ENCODE peak calls at places on chromosomes 3 and 15, in ten cellular contexts. One of them, this sample, is unnamed.

GRCh38 chr3:54970895-54971294 is 43.0 kb upstream of the LRTM1 start:
- DNase-seq in neural progenitor cell: no peak
- DNase-seq in HL-60: no peak
- DNase-seq in fibroblast of the aortic adventitia: peak
- DNase-seq in endothelial cell: no peak
- DNase-seq in fibroblast of villous mesenchyme: no peak
- DNase-seq in AG04450: no peak
- DNase-seq in nephron progenitor cell: no peak
- DNase-seq in pancreas: no peak
- DNase-seq in activated B cell treated with CpG ODN at 0.5 μM for 24 hours: no peak
- DNase-seq in this sample: no peak

GRCh38 chr15:72078887-72079286 is 39.1 kb downstream of the MYO9A start:
- DNase-seq in neural progenitor cell: no peak
- DNase-seq in activated B cell treated with CpG ODN at 0.5 μM for 24 hours: no peak
- DNase-seq in HL-60: no peak
- DNase-seq in pancreas: no peak
- DNase-seq in endothelial cell: no peak
- DNase-seq in fibroblast of the aortic adventitia: no peak
- DNase-seq in fibroblast of villous mesenchyme: no peak
- DNase-seq in nephron progenitor cell: no peak
- DNase-seq in AG04450: no peak
- DNase-seq in this sample: no peak

GRCh38 chr3:128922804-128923459 is 43.5 kb downstream of the ACAD9 start:
- DNase-seq in neural progenitor cell: no peak
- DNase-seq in pancreas: no peak
- DNase-seq in fibroblast of villous mesenchyme: no peak
- DNase-seq in activated B cell treated with CpG ODN at 0.5 μM for 24 hours: no peak
- DNase-seq in AG04450: no peak
- DNase-seq in nephron progenitor cell: no peak
- DNase-seq in endothelial cell: no peak
- DNase-seq in fibroblast of the aortic adventitia: no peak
- DNase-seq in HL-60: no peak
- DNase-seq in this sample: no peak

GRCh38 chr3:12898290-12898979 is 57.1 kb upstream of the RPL32 start:
- DNase-seq in activated B cell treated with CpG ODN at 0.5 μM for 24 hours: no peak
- DNase-seq in neural progenitor cell: no peak
- DNase-seq in fibroblast of villous mesenchyme: no peak
- DNase-seq in HL-60: no peak
- DNase-seq in fibroblast of the aortic adventitia: no peak
- DNase-seq in nephron progenitor cell: no peak
- DNase-seq in AG04450: no peak
- DNase-seq in pancreas: no peak
- DNase-seq in endothelial cell: no peak
- DNase-seq in this sample: no peak

GRCh38 chr15:43370310-43370974 is 401 bp downstream of the ZSCAN29 start:
- DNase-seq in pancreas: no peak
- DNase-seq in nephron progenitor cell: peak
- DNase-seq in neural progenitor cell: peak
- DNase-seq in fibroblast of villous mesenchyme: peak
- DNase-seq in activated B cell treated with CpG ODN at 0.5 μM for 24 hours: no peak
- DNase-seq in endothelial cell: peak
- DNase-seq in HL-60: no peak
- DNase-seq in AG04450: no peak
- DNase-seq in fibroblast of the aortic adventitia: peak
- DNase-seq in this sample: peak

GRCh38 chr3:56787784-56788256 is 13.9 kb downstream of the ARHGEF3 start:
- DNase-seq in HL-60: no peak
- DNase-seq in pancreas: no peak
- DNase-seq in AG04450: no peak
- DNase-seq in endothelial cell: no peak
- DNase-seq in nephron progenitor cell: no peak
- DNase-seq in fibroblast of villous mesenchyme: no peak
- DNase-seq in fibroblast of the aortic adventitia: no peak
- DNase-seq in neural progenitor cell: no peak
- DNase-seq in activated B cell treated with CpG ODN at 0.5 μM for 24 hours: no peak
- DNase-seq in this sample: no peak

GRCh38 chr3:195754141-195754540 is 33.4 kb downstream of the MUC20 start:
- DNase-seq in activated B cell treated with CpG ODN at 0.5 μM for 24 hours: no peak
- DNase-seq in neural progenitor cell: no peak
- DNase-seq in AG04450: no peak
- DNase-seq in fibroblast of the aortic adventitia: no peak
- DNase-seq in pancreas: no peak
- DNase-seq in HL-60: no peak
- DNase-seq in nephron progenitor cell: no peak
- DNase-seq in fibroblast of villous mesenchyme: no peak
- DNase-seq in endothelial cell: no peak
- DNase-seq in this sample: no peak

GRCh38 chr3:182182531-182182968 is 470.8 kb downstream of the SOX2 start:
- DNase-seq in activated B cell treated with CpG ODN at 0.5 μM for 24 hours: no peak
- DNase-seq in neural progenitor cell: no peak
- DNase-seq in fibroblast of villous mesenchyme: no peak
- DNase-seq in nephron progenitor cell: no peak
- DNase-seq in fibroblast of the aortic adventitia: no peak
- DNase-seq in pancreas: no peak
- DNase-seq in endothelial cell: no peak
- DNase-seq in AG04450: no peak
- DNase-seq in HL-60: no peak
- DNase-seq in this sample: no peak

DNA sequence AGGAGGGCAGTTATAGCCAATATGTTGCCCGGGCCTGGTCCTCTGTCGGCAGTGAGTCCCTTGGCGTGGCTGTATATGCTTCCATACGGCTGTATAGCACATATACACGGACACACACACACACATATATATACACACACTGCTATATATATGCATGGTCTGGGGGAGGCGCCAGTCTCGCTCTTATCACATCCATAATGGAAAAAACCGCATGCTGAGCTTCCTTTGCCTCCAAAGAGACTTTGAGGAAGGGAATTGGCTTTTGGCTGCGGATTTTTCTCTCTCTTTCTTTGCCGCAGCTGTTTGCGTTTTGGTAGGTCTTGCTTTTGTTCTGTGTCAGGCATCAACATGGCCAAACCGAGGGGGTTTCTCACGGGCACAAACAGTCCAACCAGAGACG is 11.3 kb upstream of the TMEM115 start:
- DNase-seq in nephron progenitor cell: no peak
- DNase-seq in fibroblast of the aortic adventitia: no peak
- DNase-seq in AG04450: no peak
- DNase-seq in endothelial cell: peak
- DNase-seq in HL-60: no peak
- DNase-seq in activated B cell treated with CpG ODN at 0.5 μM for 24 hours: no peak
- DNase-seq in fibroblast of villous mesenchyme: peak
- DNase-seq in pancreas: no peak
- DNase-seq in neural progenitor cell: peak
- DNase-seq in this sample: no peak
- TF ChIP-seq CTCF in nephron progenitor cell: no peak
- TF ChIP-seq CTCF in fibroblast of the aortic adventitia: no peak
- TF ChIP-seq CTCF in AG04450: peak
- TF ChIP-seq CTCF in endothelial cell: no peak
- TF ChIP-seq CTCF in HL-60: peak
- TF ChIP-seq CTCF in activated B cell treated with CpG ODN at 0.5 μM for 24 hours: no peak
- TF ChIP-seq CTCF in fibroblast of villous mesenchyme: no peak
- TF ChIP-seq CTCF in pancreas: no peak
- TF ChIP-seq CTCF in neural progenitor cell: peak
- TF ChIP-seq CTCF in this sample: no peak

DNA sequence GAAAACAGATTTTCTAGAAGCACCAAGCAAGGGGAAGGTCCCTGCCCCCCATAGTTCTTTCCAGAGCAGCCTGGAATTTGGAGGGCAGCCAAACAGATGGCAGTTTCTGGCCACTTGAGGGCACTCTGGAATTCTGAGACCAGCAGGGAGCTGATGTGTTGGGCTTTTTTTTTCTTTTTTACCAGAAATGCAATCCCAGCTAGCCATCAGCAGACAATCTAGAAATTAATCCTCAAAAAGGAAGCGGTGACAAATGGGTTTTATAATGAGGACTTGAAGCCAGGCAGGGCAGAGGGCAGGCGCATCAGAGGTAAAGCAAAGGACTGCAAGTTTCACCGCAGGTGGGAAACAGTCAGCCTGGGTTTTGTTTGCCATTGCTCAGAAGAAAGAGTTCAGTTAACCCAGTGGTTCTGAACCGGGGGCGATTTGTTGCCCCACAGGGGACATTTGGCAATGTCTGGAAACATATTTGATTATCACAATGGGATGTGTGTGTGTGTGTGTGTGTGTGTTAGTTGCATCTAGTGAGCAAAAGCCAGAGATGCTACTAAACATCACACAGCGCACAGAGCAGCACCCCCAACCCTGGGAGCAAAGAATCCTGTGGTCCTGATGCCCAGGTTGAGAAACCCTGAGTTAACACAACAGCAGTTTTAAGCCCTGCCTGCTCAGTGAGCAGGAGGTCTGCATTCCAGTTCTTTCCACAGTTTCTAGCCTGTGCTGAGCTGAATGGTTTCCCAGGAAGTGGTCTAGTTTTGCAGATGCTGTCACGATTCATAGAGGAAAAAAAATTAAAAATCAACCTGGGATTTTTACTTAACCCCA is 170.8 kb upstream of the PROK2 start:
- DNase-seq in fibroblast of the aortic adventitia: peak
- DNase-seq in endothelial cell: peak
- DNase-seq in fibroblast of villous mesenchyme: peak
- DNase-seq in AG04450: peak
- DNase-seq in pancreas: peak
- DNase-seq in neural progenitor cell: peak
- DNase-seq in nephron progenitor cell: peak
- DNase-seq in activated B cell treated with CpG ODN at 0.5 μM for 24 hours: no peak
- DNase-seq in HL-60: no peak
- DNase-seq in this sample: peak
- TF ChIP-seq CTCF in fibroblast of the aortic adventitia: peak
- TF ChIP-seq CTCF in endothelial cell: peak
- TF ChIP-seq CTCF in fibroblast of villous mesenchyme: peak
- TF ChIP-seq CTCF in AG04450: peak
- TF ChIP-seq CTCF in pancreas: peak
- TF ChIP-seq CTCF in neural progenitor cell: peak
- TF ChIP-seq CTCF in nephron progenitor cell: peak
- TF ChIP-seq CTCF in activated B cell treated with CpG ODN at 0.5 μM for 24 hours: no peak
- TF ChIP-seq CTCF in HL-60: peak
- TF ChIP-seq CTCF in this sample: peak

GRCh38 chr3:138371070-138371950 is 22.9 kb downstream of the MRAS start:
- DNase-seq in HL-60: no peak
- DNase-seq in nephron progenitor cell: no peak
- DNase-seq in activated B cell treated with CpG ODN at 0.5 μM for 24 hours: no peak
- DNase-seq in fibroblast of the aortic adventitia: no peak
- DNase-seq in neural progenitor cell: peak
- DNase-seq in AG04450: no peak
- DNase-seq in fibroblast of villous mesenchyme: no peak
- DNase-seq in endothelial cell: no peak
- DNase-seq in pancreas: no peak
- DNase-seq in this sample: no peak
- TF ChIP-seq CTCF in HL-60: no peak
- TF ChIP-seq CTCF in nephron progenitor cell: no peak
- TF ChIP-seq CTCF in activated B cell treated with CpG ODN at 0.5 μM for 24 hours: no peak
- TF ChIP-seq CTCF in fibroblast of the aortic adventitia: no peak
- TF ChIP-seq CTCF in neural progenitor cell: no peak
- TF ChIP-seq CTCF in AG04450: no peak
- TF ChIP-seq CTCF in fibroblast of villous mesenchyme: no peak
- TF ChIP-seq CTCF in endothelial cell: no peak
- TF ChIP-seq CTCF in pancreas: no peak
- TF ChIP-seq CTCF in this sample: no peak

GRCh38 chr3:170740726-170741591 is 129.0 kb downstream of the RPL22L1 start:
- DNase-seq in nephron progenitor cell: no peak
- DNase-seq in endothelial cell: no peak
- DNase-seq in pancreas: no peak
- DNase-seq in fibroblast of villous mesenchyme: peak
- DNase-seq in activated B cell treated with CpG ODN at 0.5 μM for 24 hours: no peak
- DNase-seq in fibroblast of the aortic adventitia: peak
- DNase-seq in AG04450: no peak
- DNase-seq in HL-60: no peak
- DNase-seq in neural progenitor cell: no peak
- DNase-seq in this sample: no peak

GRCh38 chr3:170740285-170740684 is 129.7 kb downstream of the RPL22L1 start:
- DNase-seq in nephron progenitor cell: no peak
- DNase-seq in fibroblast of villous mesenchyme: no peak
- DNase-seq in pancreas: no peak
- DNase-seq in neural progenitor cell: no peak
- DNase-seq in HL-60: no peak
- DNase-seq in activated B cell treated with CpG ODN at 0.5 μM for 24 hours: no peak
- DNase-seq in endothelial cell: no peak
- DNase-seq in AG04450: no peak
- DNase-seq in fibroblast of the aortic adventitia: no peak
- DNase-seq in this sample: no peak

GRCh38 chr3:170738756-170739155 is 131.2 kb downstream of the RPL22L1 start:
- DNase-seq in neural progenitor cell: no peak
- DNase-seq in activated B cell treated with CpG ODN at 0.5 μM for 24 hours: no peak
- DNase-seq in HL-60: no peak
- DNase-seq in fibroblast of villous mesenchyme: no peak
- DNase-seq in pancreas: no peak
- DNase-seq in fibroblast of the aortic adventitia: no peak
- DNase-seq in endothelial cell: no peak
- DNase-seq in nephron progenitor cell: no peak
- DNase-seq in AG04450: no peak
- DNase-seq in this sample: no peak

GRCh38 chr3:170737763-170738162 is 132.2 kb downstream of the RPL22L1 start:
- DNase-seq in fibroblast of villous mesenchyme: no peak
- DNase-seq in neural progenitor cell: no peak
- DNase-seq in activated B cell treated with CpG ODN at 0.5 μM for 24 hours: no peak
- DNase-seq in endothelial cell: no peak
- DNase-seq in fibroblast of the aortic adventitia: no peak
- DNase-seq in nephron progenitor cell: no peak
- DNase-seq in HL-60: no peak
- DNase-seq in AG04450: no peak
- DNase-seq in pancreas: no peak
- DNase-seq in this sample: no peak

DNA sequence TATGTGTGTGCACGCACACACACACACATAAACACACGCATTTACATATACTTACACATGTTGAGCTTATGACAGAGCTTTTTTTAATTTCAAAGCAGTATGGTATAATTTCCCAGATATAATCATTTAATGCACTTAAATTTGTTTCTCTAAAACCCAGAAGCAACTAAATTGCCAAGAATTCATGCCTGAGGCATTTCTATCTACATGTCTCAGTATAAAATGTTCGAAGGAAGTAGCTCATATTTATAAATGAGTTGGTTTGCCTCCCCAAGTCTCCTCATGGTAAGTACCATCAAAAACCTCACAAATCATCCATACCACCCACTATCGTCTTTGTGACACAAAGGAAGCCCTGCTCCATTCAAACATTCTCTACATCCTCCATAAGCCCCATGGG is 130.6 kb downstream of the RPL22L1 start:
- DNase-seq in fibroblast of villous mesenchyme: no peak
- DNase-seq in neural progenitor cell: no peak
- DNase-seq in fibroblast of the aortic adventitia: no peak
- DNase-seq in AG04450: no peak
- DNase-seq in endothelial cell: no peak
- DNase-seq in HL-60: no peak
- DNase-seq in pancreas: no peak
- DNase-seq in nephron progenitor cell: no peak
- DNase-seq in activated B cell treated with CpG ODN at 0.5 μM for 24 hours: no peak
- DNase-seq in this sample: no peak
- TF ChIP-seq CTCF in fibroblast of villous mesenchyme: no peak
- TF ChIP-seq CTCF in neural progenitor cell: no peak
- TF ChIP-seq CTCF in fibroblast of the aortic adventitia: no peak
- TF ChIP-seq CTCF in AG04450: no peak
- TF ChIP-seq CTCF in endothelial cell: no peak
- TF ChIP-seq CTCF in HL-60: no peak
- TF ChIP-seq CTCF in pancreas: no peak
- TF ChIP-seq CTCF in nephron progenitor cell: no peak
- TF ChIP-seq CTCF in activated B cell treated with CpG ODN at 0.5 μM for 24 hours: no peak
- TF ChIP-seq CTCF in this sample: no peak

GRCh38 chr3:52682016-52682415 is 3.7 kb downstream of the PBRM1 start:
- DNase-seq in fibroblast of villous mesenchyme: peak
- DNase-seq in pancreas: no peak
- DNase-seq in endothelial cell: no peak
- DNase-seq in HL-60: no peak
- DNase-seq in nephron progenitor cell: no peak
- DNase-seq in fibroblast of the aortic adventitia: peak
- DNase-seq in activated B cell treated with CpG ODN at 0.5 μM for 24 hours: no peak
- DNase-seq in AG04450: no peak
- DNase-seq in neural progenitor cell: peak
- DNase-seq in this sample: no peak
- TF ChIP-seq CTCF in fibroblast of villous mesenchyme: no peak
- TF ChIP-seq CTCF in pancreas: no peak
- TF ChIP-seq CTCF in endothelial cell: no peak
- TF ChIP-seq CTCF in HL-60: peak
- TF ChIP-seq CTCF in nephron progenitor cell: no peak
- TF ChIP-seq CTCF in fibroblast of the aortic adventitia: no peak
- TF ChIP-seq CTCF in activated B cell treated with CpG ODN at 0.5 μM for 24 hours: no peak
- TF ChIP-seq CTCF in AG04450: no peak
- TF ChIP-seq CTCF in neural progenitor cell: no peak
- TF ChIP-seq CTCF in this sample: no peak